ENCODE peak calls at places on chromosome 11, in six cellular contexts. F is AG09319; K is activated CD4-positive, alpha-beta T cell treated with anti-CD3 and anti-CD28 coated beads for 36 hours; C is SK-N-SH; E is prostate gland; I is Caki2. Z is an unnamed sample.
A peak's percentile ranks its signal among the peaks of the same experiment; 100 is the strongest.

GRCh38 chr11:74318241-74318932 is 6.9 kb upstream of the P4HA3 start:
- DNase-seq in F (no peak), E (no peak), C (no peak), I (no peak), K (no peak), Z (no peak)

GRCh38 chr11:7512525-7513209 is 1.1 kb upstream of the PPFIBP2 start:
- DNase-seq in C (no peak), F (peak; percentile 48), K (peak; percentile 38), I (no peak), E (peak; percentile 49), Z (peak; percentile 82)

GRCh38 chr11:65817312-65817814 is 16.4 kb upstream of the SNX32 start:
- DNase-seq in E (no peak), C (no peak), I (peak; percentile 2), F (no peak), K (peak; percentile 21), Z (no peak)

GRCh38 chr11:74487875-74488274 is 5.6 kb downstream of the LIPT2 start:
- DNase-seq in E (no peak), K (peak; percentile 12), C (no peak), F (no peak), I (no peak), Z (no peak)

GRCh38 chr11:100098560-100098959 is 588.5 kb upstream of the ARHGAP42 start:
- DNase-seq in C (no peak), E (no peak), F (no peak), K (no peak), I (no peak), Z (no peak)

GRCh38 chr11:32597914-32598313 is 14.3 kb downstream of the EIF3M start:
- DNase-seq in C (no peak), K (no peak), F (no peak), I (peak; percentile 52), E (no peak), Z (no peak)

GRCh38 chr11:22432331-22433065 is 94.3 kb downstream of the SLC17A6 start:
- DNase-seq in K (peak; percentile 49), C (peak; percentile 7), I (no peak), F (no peak), E (no peak), Z (peak; percentile 46)

GRCh38 chr11:13970986-13971385 is 8.5 kb downstream of the SPON1 start:
- DNase-seq in I (peak; percentile 61), F (no peak), C (peak; percentile 64), E (no peak), K (peak; percentile 48), Z (no peak)

GRCh38 chr11:102287963-102288744 is 29.1 kb upstream of the BIRC3 start:
- DNase-seq in K (peak; percentile 50), C (peak; percentile 80), E (peak; percentile 50), F (no peak), I (peak; percentile 55), Z (no peak)

GRCh38 chr11:47784785-47785381 is 17.7 kb upstream of the FNBP4 start:
- DNase-seq in I (no peak), F (no peak), E (no peak), C (no peak), K (no peak), Z (no peak)

Z was measured in ureter.